ENCODE peak calls at places on chromosome 7, in five cellular contexts. I is fibroblast of gingiva; Q is NCI-H146; C is activated CD4-positive, alpha-beta T cell treated with anti-CD3 and anti-CD28 coated beads, Interleukin-2, amount 10 ng/mL, durations not matched to agents 7 days and 5 days; F is dorsolateral prefrontal cortex. S is an unnamed sample.

GRCh38 chr7:64736575-64736974 is 57.7 kb upstream of the ZNF138 start:
- DNase-seq in C (no peak), F (no peak), I (no peak), Q (no peak), S (no peak)

GRCh38 chr7:153087498-153087897 is 327.9 kb downstream of the ACTR3B start:
- DNase-seq in F (no peak), I (no peak), Q (no peak), C (no peak), S (no peak)

GRCh38 chr7:132103718-132104117 is 472.6 kb downstream of the PLXNA4 start:
- DNase-seq in I (no peak), Q (no peak), C (no peak), F (no peak), S (no peak)

GRCh38 chr7:44973610-44974401 is 5.0 kb downstream of the MYO1G start:
- DNase-seq in F (peak), Q (no peak), I (no peak), C (peak), S (no peak)

GRCh38 chr7:2044311-2044882 is 188.3 kb downstream of the MAD1L1 start:
- DNase-seq in I (no peak), F (no peak), Q (no peak), C (no peak), S (no peak)

GRCh38 chr7:55326079-55326847 is 38.9 kb upstream of the LANCL2 start:
- DNase-seq in C (no peak), F (no peak), I (peak), Q (no peak), S (no peak)

GRCh38 chr7:142629588-142630260 is 119.5 kb upstream of the PRSS1 start:
- DNase-seq in Q (no peak), F (no peak), I (peak), C (no peak), S (no peak)

GRCh38 chr7:146701166-146701565 is 584.6 kb downstream of the CNTNAP2 start:
- DNase-seq in C (no peak), Q (peak), F (no peak), I (no peak), S (no peak)

GRCh38 chr7:24978837-24979469 is 1.0 kb downstream of the OSBPL3 start:
- DNase-seq in F (peak), I (no peak), Q (no peak), C (peak), S (peak)

GRCh38 chr7:22586806-22587180 is 86.8 kb upstream of the STEAP1B start:
- DNase-seq in Q (no peak), I (peak), C (no peak), F (no peak), S (no peak)

GRCh38 chr7:42774436-42774835 is 137.4 kb downstream of the C7orf25 start:
- DNase-seq in F (no peak), I (no peak), C (no peak), Q (no peak), S (no peak)

GRCh38 chr7:92788559-92789183 is 47.7 kb downstream of the CDK6 start:
- DNase-seq in I (no peak), Q (no peak), C (no peak), F (no peak), S (no peak)

GRCh38 chr7:36180121-36180520 is 27.1 kb downstream of the EEPD1 start:
- DNase-seq in Q (no peak), F (no peak), I (no peak), C (no peak), S (no peak)

GRCh38 chr7:97145068-97145467 is 27.6 kb downstream of the SDHAF3 start:
- DNase-seq in C (no peak), I (peak), Q (peak), F (no peak), S (peak)

GRCh38 chr7:101162551-101163280 is 2.7 kb downstream of the VGF start:
- DNase-seq in I (peak), F (no peak), Q (peak), C (no peak), S (peak)

GRCh38 chr7:44537442-44537841 is 3.7 kb downstream of the NPC1L1 start:
- DNase-seq in C (no peak), I (no peak), F (no peak), Q (no peak), S (no peak)

GRCh38 chr7:30869794-30870491 is 41.7 kb upstream of the AQP1 start:
- DNase-seq in C (no peak), Q (no peak), I (peak), F (peak), S (no peak)

GRCh38 chr7:116525298-116525912 is 569 bp downstream of the CAV1 start:
- DNase-seq in C (no peak), Q (no peak), F (no peak), I (peak), S (no peak)

GRCh38 chr7:11436773-11437524 is 395.0 kb downstream of the THSD7A start:
- DNase-seq in C (no peak), I (no peak), F (no peak), Q (no peak), S (no peak)

GRCh38 chr7:129495987-129496386 is 6.3 kb upstream of the SMKR1 start:
- DNase-seq in C (peak), Q (no peak), I (no peak), F (no peak), S (no peak)

GRCh38 chr7:130152270-130153141 is 52.7 kb downstream of the TMEM209 start:
- DNase-seq in C (no peak), I (no peak), F (no peak), Q (no peak), S (no peak)

GRCh38 chr7:133530682-133531081 is 277.8 kb downstream of the EXOC4 start:
- DNase-seq in I (peak), F (no peak), C (no peak), Q (no peak), S (no peak)